ENCODE peak calls at places on chromosomes 3 and 15, in five cellular contexts. C is Ammon's horn; Q is activated CD8-positive, alpha-beta memory T cell treated with anti-CD3 and anti-CD28 coated beads, Interleukin-2, amount 50 U/mL, for 48 hours; V is stimulated activated CD4-positive, alpha-beta T cell treated with anti-CD3 and anti-CD28 coated beads, Interleukin-12 subunit alpha, Interleukin-12 subunit beta, amount 100 ng/mL, for 4 hours; K is lung microvascular endothelial cell. W is an unnamed sample.

GRCh38 chr3:51975857-51976549 is 1.1 kb downstream of the ABHD14A start:
- DNase-seq in C (peak), Q (peak), V (no peak), K (peak), W (peak)

GRCh38 chr15:55588070-55588817 is at the start of gene PYGO1:
- DNase-seq in C (peak), Q (peak), V (peak), K (peak), W (peak)

GRCh38 chr3:149475451-149476060 is 1.1 kb downstream of the TM4SF4 start:
- DNase-seq in C (no peak), Q (no peak), V (no peak), K (no peak), W (no peak)

GRCh38 chr15:68797157-68797556 is 23.5 kb downstream of the ANP32A start:
- DNase-seq in C (no peak), Q (no peak), V (no peak), K (no peak), W (no peak)

GRCh38 chr3:24119321-24119751 is 174.2 kb downstream of the NR1D2 start:
- DNase-seq in C (no peak), Q (no peak), V (no peak), K (no peak), W (no peak)

GRCh38 chr3:65927576-65927975 is 111.1 kb downstream of the MAGI1 start:
- DNase-seq in C (no peak), Q (no peak), V (no peak), K (no peak), W (no peak)

GRCh38 chr3:32508731-32509130 is 6.1 kb upstream of the CMTM6 start:
- DNase-seq in C (no peak), Q (no peak), V (no peak), K (no peak), W (no peak)

GRCh38 chr3:47536967-47537366 is 23.5 kb upstream of the ELP6 start:
- DNase-seq in C (no peak), Q (no peak), V (no peak), K (no peak), W (no peak)

W was measured in hepatic stellate cell.